ENCODE peak calls at places on chromosomes 16 and 17, in nine cellular contexts. H is Kasumi-1; W is A549; M is activated T-cell treated with anti-CD3 and anti-CD28 coated beads, Interleukin-2, amount 50 U/mL, for 4 hours; Z is pancreas; O is GOT3; E is stimulated activated CD8-positive, alpha-beta memory T cell treated with anti-CD3 and anti-CD28 coated beads, Interleukin-7, amount 100 ng/mL, for 1 hour; J is colonic mucosa; F is T-helper 2 cell. S is an unnamed sample.

GRCh38 chr17:17112628-17113200 is 70.5 kb downstream of the MPRIP start:
- DNase-seq in E (no peak), O (no peak), J (no peak), W (no peak), H (no peak), M (no peak), Z (no peak), F (no peak), S (no peak)

GRCh38 chr17:80491478-80492342 is 15.3 kb upstream of the NPTX1 start:
- DNase-seq in W (peak; percentile 62), E (no peak), M (no peak), F (no peak), O (no peak), J (no peak), H (no peak), Z (no peak), S (no peak)

GRCh38 chr17:31321971-31322370 is 549 bp upstream of the EVI2A start:
- DNase-seq in W (no peak), J (no peak), F (no peak), Z (no peak), M (peak; percentile 11), H (no peak), E (no peak), O (no peak), S (no peak)

GRCh38 chr17:50057521-50057991 is 1.6 kb downstream of the ITGA3 start:
- DNase-seq in H (no peak), M (no peak), E (no peak), F (no peak), W (no peak), Z (no peak), J (peak; percentile 86), O (no peak), S (no peak)

GRCh38 chr16:30381351-30382041 is 865 bp downstream of the SEPTIN1 start:
- DNase-seq in H (no peak), W (no peak), Z (no peak), E (no peak), O (no peak), F (no peak), M (no peak), J (no peak), S (no peak)

GRCh38 chr16:11211061-11211976 is 44.7 kb downstream of the SOCS1 start:
- DNase-seq in F (no peak), M (no peak), J (no peak), O (no peak), H (no peak), Z (no peak), W (no peak), E (no peak), S (no peak)

GRCh38 chr17:2388705-2389099 is 12.2 kb downstream of the MNT start:
- DNase-seq in H (no peak), E (no peak), M (no peak), J (no peak), Z (no peak), W (peak; percentile 67), F (no peak), O (no peak), S (no peak)

GRCh38 chr16:84059946-84060901 is 17.6 kb upstream of the SLC38A8 start:
- DNase-seq in M (no peak), F (no peak), E (no peak), J (no peak), H (no peak), Z (peak; percentile 8), O (no peak), W (no peak), S (no peak)

GRCh38 chr17:77875881-77876509 is 82.5 kb upstream of the TNRC6C start:
- DNase-seq in E (no peak), Z (no peak), O (no peak), F (no peak), M (no peak), J (no peak), H (no peak), W (peak; percentile 49), S (no peak)

GRCh38 chr17:83189673-83190385 is 110.4 kb downstream of the METRNL start:
- DNase-seq in M (no peak), H (no peak), O (no peak), E (no peak), Z (peak; percentile 12), J (peak; percentile 29), W (no peak), F (peak; percentile 2), S (no peak)

GRCh38 chr17:35630530-35631148 is 43.5 kb downstream of the AP2B1 start:
- DNase-seq in F (no peak), H (no peak), Z (no peak), W (peak; percentile 9), J (no peak), O (no peak), M (no peak), E (no peak), S (no peak)

GRCh38 chr17:38873646-38874380 is 4.0 kb downstream of the LASP1 start:
- DNase-seq in Z (no peak), J (peak; percentile 67), H (no peak), O (no peak), E (no peak), F (no peak), W (peak; percentile 66), M (no peak), S (no peak)

GRCh38 chr17:3961564-3962047 is 2.6 kb downstream of the ATP2A3 start:
- DNase-seq in W (no peak), E (no peak), J (peak; percentile 74), F (no peak), H (no peak), M (peak; percentile 23), O (no peak), Z (no peak), S (no peak)

GRCh38 chr17:60426596-60426995 is 4.3 kb downstream of the CHCT1 start:
- DNase-seq in J (no peak), M (no peak), Z (no peak), F (no peak), H (no peak), W (no peak), O (no peak), E (no peak), S (no peak)

GRCh38 chr17:65902831-65903549 is 288.9 kb downstream of the CEP112 start:
- DNase-seq in H (no peak), F (no peak), O (no peak), E (no peak), W (no peak), M (no peak), Z (peak; percentile 47), J (no peak), S (no peak)

GRCh38 chr17:5282639-5283217 is 644 bp downstream of the RABEP1 start:
- DNase-seq in M (peak; percentile 64), W (peak; percentile 47), J (peak; percentile 29), Z (peak; percentile 29), F (no peak), O (no peak), H (no peak), E (peak; percentile 0), S (no peak)

GRCh38 chr17:66378296-66378695 is 75.9 kb downstream of the PRKCA start:
- DNase-seq in M (no peak), J (no peak), F (no peak), E (no peak), W (no peak), H (no peak), Z (no peak), O (no peak), S (no peak)

GRCh38 chr17:28760561-28760960 is 16.8 kb downstream of the TRAF4 start:
- DNase-seq in O (no peak), F (no peak), E (no peak), J (no peak), W (no peak), H (no peak), M (no peak), Z (no peak), S (no peak)

GRCh38 chr17:8430966-8431365 is 4.7 kb upstream of the NDEL1 start:
- DNase-seq in M (no peak), F (no peak), H (no peak), Z (no peak), O (peak; percentile 28), W (no peak), J (no peak), E (no peak), S (no peak)

GRCh38 chr16:26856271-26856670 is 210.5 kb upstream of the C16orf82 start:
- DNase-seq in H (no peak), E (no peak), O (no peak), J (no peak), M (no peak), W (no peak), F (no peak), Z (no peak), S (no peak)

GRCh38 chr17:70021726-70022125 is 53.3 kb upstream of the KCNJ16 start:
- DNase-seq in Z (no peak), O (no peak), W (no peak), F (no peak), E (no peak), J (no peak), H (no peak), M (no peak), S (no peak)

GRCh38 chr16:21991621-21992020 is 9.3 kb downstream of the PDZD9 start:
- DNase-seq in Z (no peak), H (no peak), E (no peak), M (no peak), F (no peak), O (no peak), J (no peak), W (no peak), S (no peak)

GRCh38 chr16:67606632-67607031 is 38.3 kb upstream of the CARMIL2 start:
- DNase-seq in Z (no peak), E (no peak), J (no peak), O (no peak), H (no peak), W (no peak), M (no peak), F (no peak), S (no peak)

GRCh38 chr16:70597135-70597534 is 49.2 kb upstream of the IL34 start:
- DNase-seq in M (no peak), W (no peak), E (no peak), H (no peak), J (no peak), O (no peak), Z (no peak), F (no peak), S (no peak)

GRCh38 chr17:57744195-57745170 is 616 bp downstream of the CCDC182 start:
- DNase-seq in J (no peak), H (no peak), F (no peak), E (no peak), O (no peak), W (no peak), M (no peak), Z (no peak), S (no peak)

GRCh38 chr16:3305109-3306068 is at the start of the genes TIGD7 and ZNF75A:
- DNase-seq in Z (peak; percentile 88), F (peak; percentile 49), M (peak; percentile 77), W (peak; percentile 95), E (peak; percentile 67), O (peak; percentile 49), J (peak; percentile 89), H (no peak), S (peak; percentile 72)

GRCh38 chr17:42536048-42536371 is at the start of gene NAGLU:
- DNase-seq in Z (peak; percentile 98), O (peak; percentile 45), J (peak; percentile 98), F (peak; percentile 63), W (peak; percentile 91), E (peak; percentile 67), H (peak; percentile 80), M (peak; percentile 73), S (peak; percentile 74)

GRCh38 chr16:82954224-82954929 is 327.6 kb downstream of the CDH13 start:
- DNase-seq in M (no peak), H (no peak), Z (no peak), E (no peak), J (no peak), W (no peak), F (no peak), O (no peak), S (no peak)

GRCh38 chr16:8257561-8257960 is 332.8 kb downstream of the TMEM114 start:
- DNase-seq in Z (no peak), J (no peak), H (no peak), F (no peak), O (no peak), M (no peak), E (no peak), W (no peak), S (no peak)

GRCh38 chr16:22924492-22924891 is 110.5 kb downstream of the HS3ST2 start:
- DNase-seq in F (no peak), E (no peak), J (no peak), Z (no peak), O (no peak), M (no peak), H (no peak), W (no peak), S (no peak)

GRCh38 chr17:661509-661908 is 53.1 kb downstream of the VPS53 start:
- DNase-seq in O (no peak), H (no peak), J (no peak), W (no peak), E (no peak), F (no peak), Z (no peak), M (no peak), S (no peak)

S was measured in activated effector memory CD4-positive, alpha-beta T cell treated with Interleukin-2 at 50 U/mL for 16 hours.